ENCODE peak calls at places on chromosomes 13 and 19, in seven cellular contexts. Z, Q, W, K, T, G and M are unnamed samples. For H3K4me1, the result is how much of the 10 kb centered on the place peaks cover.

GRCh38 chr19:2952953-2953481 is 8.2 kb upstream of the ZNF77 start:
- DNase-seq in Z (peak), Q (no peak), W (no peak), K (no peak), T (no peak), G (no peak), M (no peak)

GRCh38 chr13:109476001-109476400 is 310.4 kb downstream of the IRS2 start:
- DNase-seq in Z (no peak), Q (no peak), W (no peak), K (no peak), T (no peak), G (no peak), M (no peak)

GRCh38 chr19:47755065-47755761 is 9.9 kb downstream of the NOP53 start:
- DNase-seq in Z (no peak), Q (no peak), W (no peak), K (no peak), T (no peak), G (no peak), M (no peak)

GRCh38 chr19:51364200-51365106 is 1.7 kb downstream of the ETFB start:
- DNase-seq in Z (no peak), Q (no peak), W (no peak), K (no peak), T (no peak), G (peak), M (no peak)

GRCh38 chr13:113947321-113948033 is 26.4 kb downstream of the C13orf46 start:
- DNase-seq in Z (peak), Q (no peak), W (peak), K (no peak), T (no peak), G (peak), M (no peak)

GRCh38 chr19:34559045-34559444 is 77.5 kb downstream of the WTIP start:
- DNase-seq in Z (no peak), Q (no peak), W (no peak), K (no peak), T (no peak), G (no peak), M (no peak)

GRCh38 chr13:66657165-66657895 is 572.8 kb downstream of the PCDH9 start:
- DNase-seq in Z (no peak), Q (no peak), W (peak), K (peak), T (no peak), G (peak), M (no peak)

GRCh38 chr19:36915992-36916830 is at the start of the genes ZNF568 and ZNF829:
- DNase-seq in Z (peak), Q (peak), W (peak), K (peak), T (peak), G (peak), M (peak)

GRCh38 chr19:54448037-54448773 is 794 bp upstream of the LENG8 start:
- DNase-seq in Z (peak), Q (peak), W (peak), K (peak), T (peak), G (peak), M (peak)

GRCh38 chr13:111946214-111946613 is 120.7 kb upstream of the SOX1 start:
- DNase-seq in Z (no peak), Q (no peak), W (no peak), K (no peak), T (no peak), G (no peak), M (no peak)

GRCh38 chr19:46009530-46010510 is 13.0 kb downstream of the PGLYRP1 start:
- DNase-seq in Z (peak), Q (peak), W (peak), K (peak), T (peak), G (peak), M (peak)

GRCh38 chr13:100529666-100530065 is 58.9 kb downstream of the GGACT start:
- DNase-seq in Z (no peak), Q (no peak), W (no peak), K (no peak), T (no peak), G (no peak), M (no peak)

GRCh38 chr13:59863621-59864020 is 300.1 kb downstream of the DIAPH3 start:
- DNase-seq in Z (no peak), Q (no peak), W (no peak), K (no peak), T (no peak), G (no peak), M (no peak)

GRCh38 chr19:33988601-33989000 is 183.7 kb upstream of the LSM14A start:
- DNase-seq in Z (no peak), Q (no peak), W (no peak), K (no peak), T (no peak), G (no peak), M (no peak)

GRCh38 chr19:6233051-6233826 is 46.5 kb downstream of the MLLT1 start:
- DNase-seq in Z (no peak), Q (no peak), W (peak), K (no peak), T (no peak), G (peak), M (no peak)

GRCh38 chr13:113210834-113211233 is 1.4 kb downstream of the CUL4A start:
- DNase-seq in Z (no peak), Q (no peak), W (no peak), K (no peak), T (no peak), G (no peak), M (no peak)

GRCh38 chr13:51148952-51149573 is 38.0 kb upstream of the C13orf42 start:
- DNase-seq in Z (peak), Q (peak), W (no peak), K (peak), T (no peak), G (no peak), M (no peak)

GRCh38 chr19:31392514-31392913 is 43.3 kb upstream of the TSHZ3 start:
- DNase-seq in Z (no peak), Q (no peak), W (no peak), K (no peak), T (no peak), G (no peak), M (no peak)

GRCh38 chr13:97855570-97855970 is 97.9 kb upstream of the IPO5 start:
- DNase-seq in Z (peak), Q (peak), W (no peak), K (peak), T (no peak), G (no peak), M (peak)

GRCh38 chr13:95535243-95535642 is 17.3 kb upstream of the CLDN10 start:
- DNase-seq in Z (no peak), Q (no peak), W (no peak), K (no peak), T (no peak), G (no peak), M (no peak)

GRCh38 chr19:34838248-34838647 is 65.2 kb upstream of the ZNF599 start:
- DNase-seq in Z (no peak), Q (no peak), W (no peak), K (peak), T (no peak), G (no peak), M (no peak)

GRCh38 chr13:27969866-27970229 is 733 bp upstream of the CDX2 start:
- DNase-seq in Z (no peak), Q (no peak), W (no peak), K (no peak), T (no peak), G (no peak), M (no peak)

GRCh38 chr13:30708541-30708940 is 26.8 kb upstream of the ALOX5AP start:
- DNase-seq in Z (no peak), Q (no peak), W (no peak), K (no peak), T (no peak), G (no peak), M (no peak)

GRCh38 chr19:56350416-56351045 is 35.9 kb upstream of the ZSCAN5A start:
- DNase-seq in Z (peak), Q (peak), W (peak), K (peak), T (peak), G (no peak), M (peak)

GRCh38 chr13:23703241-23703640 is 133.0 kb downstream of the TNFRSF19 start:
- DNase-seq in Z (no peak), Q (no peak), W (peak), K (no peak), T (no peak), G (no peak), M (no peak)

GRCh38 chr13:44884076-44884729 is 105.1 kb downstream of the NUFIP1 start:
- DNase-seq in Z (no peak), Q (no peak), W (no peak), K (no peak), T (no peak), G (no peak), M (no peak)

GRCh38 chr19:33879818-33880575 is 83.3 kb downstream of the KCTD15 start:
- DNase-seq in Z (no peak), Q (no peak), W (no peak), K (no peak), T (no peak), G (no peak), M (no peak)

GRCh38 chr13:41613984-41614581 is 156.7 kb downstream of the RGCC start:
- DNase-seq in Z (no peak), Q (no peak), W (peak), K (no peak), T (no peak), G (peak), M (no peak)

GRCh38 chr13:26476111-26476743 is 81.3 kb upstream of the WASF3 start:
- DNase-seq in Z (no peak), Q (no peak), W (peak), K (no peak), T (no peak), G (peak), M (no peak)

GRCh38 chr19:33394006-33394722 is 20.7 kb downstream of the CEBPG start:
- DNase-seq in Z (no peak), Q (no peak), W (peak), K (no peak), T (no peak), G (peak), M (no peak)

GRCh38 chr13:75761373-75761772 is 125.2 kb downstream of the LMO7 start:
- DNase-seq in Z (no peak), Q (peak), W (no peak), K (no peak), T (no peak), G (no peak), M (no peak)

GRCh38 chr13:75764251-75764650 is 128.1 kb downstream of the LMO7 start:
- DNase-seq in Z (no peak), Q (no peak), W (no peak), K (no peak), T (no peak), G (no peak), M (no peak)

GRCh38 chr13:75762967-75763366 is 126.8 kb downstream of the LMO7 start:
- DNase-seq in Z (no peak), Q (peak), W (no peak), K (no peak), T (no peak), G (no peak), M (no peak)

GRCh38 chr13:75762066-75762937 is 126.2 kb downstream of the LMO7 start:
- DNase-seq in Z (no peak), Q (peak), W (no peak), K (no peak), T (peak), G (no peak), M (no peak)

DNA sequence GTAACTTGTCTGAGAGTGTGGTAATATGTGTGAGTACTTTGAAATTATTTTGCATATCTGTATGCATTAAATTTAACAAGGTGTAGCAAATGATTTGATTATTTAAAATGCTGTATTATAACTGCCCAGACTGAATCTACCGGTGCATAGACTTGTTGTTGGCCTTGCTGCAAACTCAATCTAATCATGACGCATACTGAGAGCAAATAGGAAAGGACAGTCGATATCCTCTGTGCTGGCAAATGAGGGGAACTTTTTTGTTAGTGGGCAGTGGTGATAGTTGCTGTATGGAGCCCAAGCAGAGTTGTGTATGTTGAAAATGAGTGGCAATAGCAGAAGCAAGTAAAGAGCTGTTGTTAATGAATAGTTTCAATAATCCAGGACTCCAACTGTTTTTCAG is 127.4 kb downstream of the LMO7 start:
- DNase-seq in Z (no peak), Q (no peak), W (no peak), K (no peak), T (no peak), G (no peak), M (no peak)
- H3K4me3 ChIP-seq in Z (no peak), Q (no peak), W (no peak), K (no peak), T (no peak), G (peak), M (no peak)

DNA sequence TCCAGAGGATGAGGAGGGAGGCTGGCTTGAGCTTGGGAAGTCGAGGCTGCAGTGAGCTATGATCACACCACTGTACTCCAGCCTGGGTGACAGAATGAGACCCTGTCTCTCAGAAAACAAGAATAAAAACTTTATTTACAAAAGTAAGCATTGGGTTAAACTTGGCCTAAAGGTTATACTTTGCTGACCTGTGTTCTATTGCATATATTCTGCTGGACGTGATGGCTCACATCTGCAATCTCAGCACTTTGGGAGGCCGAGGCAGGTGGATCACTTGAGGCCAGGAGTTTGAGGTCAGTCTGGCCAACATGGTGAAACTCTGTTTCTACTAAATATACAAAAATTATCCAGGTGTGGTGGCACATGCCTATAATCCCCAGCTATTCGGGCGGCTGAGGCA is 6.6 kb upstream of the ARHGEF18 start:
- DNase-seq in Z (no peak), Q (no peak), W (no peak), K (no peak), T (no peak), G (no peak), M (no peak)
- H3K4me1 ChIP-seq in Z (under half), Q (half or more), W (under half), K (under half), T (half or more), G (under half), M (under half)

DNA sequence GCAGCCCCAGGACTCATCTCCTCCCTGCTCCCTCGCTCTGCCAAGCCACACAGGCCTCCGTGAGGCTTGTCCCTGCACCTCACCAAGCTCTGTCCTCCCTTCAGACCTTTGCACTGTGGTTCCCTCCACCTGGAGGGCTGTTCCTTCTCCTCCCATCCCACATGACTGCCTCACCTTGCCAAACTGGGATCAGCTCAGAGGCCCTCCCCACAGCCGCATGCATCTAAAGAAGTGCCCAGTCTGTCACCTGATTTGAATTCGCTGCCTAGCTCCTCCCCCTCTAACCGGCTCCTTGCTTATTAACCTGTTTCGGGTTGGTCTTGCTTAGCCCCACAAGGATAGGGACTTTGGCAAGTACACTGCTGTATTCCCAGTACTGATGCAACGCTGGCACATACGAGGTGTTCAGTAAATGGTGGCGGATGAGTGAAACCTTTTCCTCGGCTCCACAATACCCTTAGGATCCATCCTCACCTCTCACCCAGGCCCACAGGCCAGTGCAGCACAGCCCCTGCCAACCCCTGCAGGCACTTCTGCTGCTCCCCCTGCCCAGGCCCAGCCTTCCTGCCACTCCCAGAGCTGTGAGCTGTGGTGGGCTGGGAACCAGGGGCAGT is 4.4 kb downstream of the AKT2 start:
- DNase-seq in Z (peak), Q (no peak), W (no peak), K (no peak), T (no peak), G (peak), M (no peak)
- H3K4me3 ChIP-seq in Z (no peak), Q (no peak), W (no peak), K (no peak), T (no peak), G (peak), M (no peak)

DNA sequence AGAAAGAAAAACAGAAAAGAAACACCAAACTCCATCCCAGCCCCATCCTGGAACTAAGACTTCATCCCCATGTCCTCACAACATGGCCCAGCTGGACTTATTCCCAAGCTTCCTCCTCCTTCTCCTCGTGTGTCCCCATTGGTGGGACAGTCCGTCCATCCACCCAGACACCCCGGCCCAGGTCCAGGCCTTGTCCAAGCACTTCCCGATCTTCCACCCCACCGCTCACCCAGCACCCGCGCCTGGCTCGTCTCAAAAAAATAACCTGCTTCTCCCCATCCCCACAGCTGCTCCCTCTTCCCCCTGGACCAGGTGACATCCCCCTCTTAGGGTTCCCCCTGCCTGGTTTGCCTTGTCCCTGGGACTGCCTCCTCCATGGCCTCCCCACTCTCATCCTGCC is 1.4 kb upstream of the FCER2 start:
- DNase-seq in Z (no peak), Q (no peak), W (no peak), K (no peak), T (no peak), G (no peak), M (no peak)
- H3K4me1 ChIP-seq in Z (under half), Q (under half), W (under half), K (under half), T (under half), G (under half), M (under half)

DNA sequence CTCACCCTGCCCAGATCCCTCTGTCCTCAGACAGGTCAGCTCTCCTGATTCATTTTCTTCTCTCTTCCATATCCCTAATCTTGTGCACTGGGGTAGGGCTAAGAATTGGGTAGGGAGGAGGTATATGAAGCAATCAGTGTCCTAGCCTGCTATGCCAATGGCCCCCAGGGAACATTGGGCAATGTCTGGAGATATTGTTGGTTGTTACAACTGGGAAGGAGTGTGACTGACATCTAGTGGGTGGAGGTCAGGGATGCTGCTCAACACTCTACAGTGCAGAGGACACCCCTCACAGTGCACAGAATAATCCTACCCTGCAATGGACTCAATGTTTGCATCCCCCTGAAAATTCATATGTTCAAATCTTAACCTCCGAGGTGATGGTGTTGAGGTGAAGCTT is 57.5 kb downstream of the CPAMD8 start:
- DNase-seq in Z (no peak), Q (no peak), W (peak), K (peak), T (no peak), G (no peak), M (no peak)
- H3K4me3 ChIP-seq in Z (no peak), Q (no peak), W (no peak), K (no peak), T (no peak), G (no peak), M (no peak)

DNA sequence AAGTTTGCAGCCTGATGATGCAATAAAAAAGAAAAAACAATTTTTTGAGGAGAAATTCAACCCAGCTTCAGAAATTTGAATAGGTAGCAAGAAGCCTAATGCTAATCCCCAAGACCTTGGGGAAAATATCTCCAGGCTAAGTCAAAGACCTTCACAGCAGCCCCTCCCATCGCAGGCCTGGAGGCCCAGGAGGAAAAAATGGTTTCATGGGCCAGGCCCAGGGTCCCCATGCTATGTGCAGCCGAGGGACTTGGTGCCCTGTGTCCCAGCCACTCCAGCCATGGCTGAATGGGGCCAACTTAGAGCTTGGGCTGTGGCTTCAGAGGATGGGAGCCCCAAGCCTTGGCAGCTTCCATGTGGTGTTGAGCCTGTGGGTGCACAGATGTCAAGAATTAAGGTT is 210.3 kb downstream of the SUCLA2 start:
- DNase-seq in Z (no peak), Q (no peak), W (no peak), K (no peak), T (no peak), G (no peak), M (no peak)
- H3K4me1 ChIP-seq in Z (under half), Q (under half), W (under half), K (under half), T (under half), G (under half), M (under half)